ENCODE peak calls at places on chromosomes 2 and 18, in four cellular contexts. One of them, this sample, is unnamed. For H3K9me3, the result is how much of the 10 kb centered on the place peaks cover.

GRCh38 chr2:8679827-8680731 is 1.8 kb upstream of the ID2 start:
- DNase-seq in mammary epithelial cell: no peak
- DNase-seq in ovary: peak
- DNase-seq in CD8-positive, alpha-beta T cell: no peak
- DNase-seq in this sample: no peak

GRCh38 chr2:186757009-186757408 is 63.1 kb downstream of the FAM171B start:
- DNase-seq in CD8-positive, alpha-beta T cell: no peak
- DNase-seq in ovary: no peak
- DNase-seq in mammary epithelial cell: no peak
- DNase-seq in this sample: no peak

GRCh38 chr18:25076980-25077780 is 274.8 kb downstream of the ZNF521 start:
- DNase-seq in mammary epithelial cell: no peak
- DNase-seq in ovary: no peak
- DNase-seq in CD8-positive, alpha-beta T cell: no peak
- DNase-seq in this sample: no peak

GRCh38 chr2:48248251-48248933 is 281.6 kb upstream of the STON1 start:
- DNase-seq in CD8-positive, alpha-beta T cell: no peak
- DNase-seq in mammary epithelial cell: peak
- DNase-seq in ovary: no peak
- DNase-seq in this sample: no peak

GRCh38 chr18:38006541-38006940 is 440.9 kb upstream of the CELF4 start:
- DNase-seq in CD8-positive, alpha-beta T cell: no peak
- DNase-seq in mammary epithelial cell: no peak
- DNase-seq in ovary: no peak
- DNase-seq in this sample: no peak

GRCh38 chr2:142286618-142287017 is 155.8 kb upstream of the LRP1B start:
- DNase-seq in ovary: no peak
- DNase-seq in CD8-positive, alpha-beta T cell: no peak
- DNase-seq in mammary epithelial cell: peak
- DNase-seq in this sample: no peak

GRCh38 chr2:120619579-120619978 is 116.1 kb upstream of the GLI2 start:
- DNase-seq in mammary epithelial cell: no peak
- DNase-seq in CD8-positive, alpha-beta T cell: no peak
- DNase-seq in ovary: no peak
- DNase-seq in this sample: no peak

GRCh38 chr2:102185347-102185746 is 1.5 kb upstream of the IL1RL2 start:
- DNase-seq in mammary epithelial cell: no peak
- DNase-seq in CD8-positive, alpha-beta T cell: no peak
- DNase-seq in ovary: no peak
- DNase-seq in this sample: no peak

GRCh38 chr18:11246883-11247282 is 97.5 kb upstream of the PIEZO2 start:
- DNase-seq in ovary: no peak
- DNase-seq in CD8-positive, alpha-beta T cell: no peak
- DNase-seq in mammary epithelial cell: no peak
- DNase-seq in this sample: no peak

GRCh38 chr2:54471221-54471711 is 15.1 kb downstream of the SPTBN1 start:
- DNase-seq in CD8-positive, alpha-beta T cell: no peak
- DNase-seq in mammary epithelial cell: peak
- DNase-seq in ovary: no peak
- DNase-seq in this sample: no peak

GRCh38 chr2:128423788-128424165 is 105.1 kb upstream of the HS6ST1 start:
- DNase-seq in mammary epithelial cell: no peak
- DNase-seq in CD8-positive, alpha-beta T cell: peak
- DNase-seq in ovary: no peak
- DNase-seq in this sample: no peak

GRCh38 chr2:151851761-151852160 is 23.5 kb upstream of the ARL5A start:
- DNase-seq in CD8-positive, alpha-beta T cell: no peak
- DNase-seq in mammary epithelial cell: no peak
- DNase-seq in ovary: no peak
- DNase-seq in this sample: no peak

GRCh38 chr2:12723741-12724463 is 7.2 kb downstream of the TRIB2 start:
- DNase-seq in mammary epithelial cell: no peak
- DNase-seq in ovary: no peak
- DNase-seq in CD8-positive, alpha-beta T cell: no peak
- DNase-seq in this sample: no peak

GRCh38 chr2:41782306-41783158 is 265.3 kb upstream of the PKDCC start:
- DNase-seq in mammary epithelial cell: peak
- DNase-seq in ovary: peak
- DNase-seq in CD8-positive, alpha-beta T cell: peak
- DNase-seq in this sample: no peak

GRCh38 chr18:12403601-12404506 is 3.9 kb upstream of the PRELID3A start:
- DNase-seq in mammary epithelial cell: peak
- DNase-seq in ovary: no peak
- DNase-seq in CD8-positive, alpha-beta T cell: no peak
- DNase-seq in this sample: no peak

GRCh38 chr2:200288670-200289429 is 17.6 kb upstream of the SPATS2L start:
- DNase-seq in CD8-positive, alpha-beta T cell: no peak
- DNase-seq in mammary epithelial cell: peak
- DNase-seq in ovary: no peak
- DNase-seq in this sample: no peak

GRCh38 chr2:61534926-61535325 is 3.2 kb downstream of the XPO1 start:
- DNase-seq in ovary: no peak
- DNase-seq in CD8-positive, alpha-beta T cell: no peak
- DNase-seq in mammary epithelial cell: no peak
- DNase-seq in this sample: no peak

GRCh38 chr2:43894743-43895142 is 56.0 kb downstream of the ABCG8 start:
- DNase-seq in CD8-positive, alpha-beta T cell: no peak
- DNase-seq in mammary epithelial cell: no peak
- DNase-seq in ovary: no peak
- DNase-seq in this sample: no peak

GRCh38 chr18:30499721-30500120 is 542.8 kb downstream of the DSC3 start:
- DNase-seq in ovary: no peak
- DNase-seq in CD8-positive, alpha-beta T cell: no peak
- DNase-seq in mammary epithelial cell: no peak
- DNase-seq in this sample: no peak

GRCh38 chr2:101679037-101679726 is 18.3 kb upstream of the MAP4K4 start:
- DNase-seq in ovary: no peak
- DNase-seq in CD8-positive, alpha-beta T cell: no peak
- DNase-seq in mammary epithelial cell: peak
- DNase-seq in this sample: no peak

GRCh38 chr2:239376942-239377531 is 23.8 kb downstream of the HDAC4 start:
- DNase-seq in ovary: peak
- DNase-seq in mammary epithelial cell: no peak
- DNase-seq in CD8-positive, alpha-beta T cell: no peak
- DNase-seq in this sample: no peak

GRCh38 chr2:19362094-19362649 is 3.7 kb upstream of the OSR1 start:
- DNase-seq in mammary epithelial cell: peak
- DNase-seq in ovary: no peak
- DNase-seq in CD8-positive, alpha-beta T cell: no peak
- DNase-seq in this sample: no peak

GRCh38 chr2:20421988-20422678 is 24.7 kb upstream of the RHOB start:
- DNase-seq in ovary: peak
- DNase-seq in CD8-positive, alpha-beta T cell: peak
- DNase-seq in mammary epithelial cell: peak
- DNase-seq in this sample: no peak

GRCh38 chr2:60945341-60945740 is 64.0 kb downstream of the REL start:
- DNase-seq in CD8-positive, alpha-beta T cell: no peak
- DNase-seq in ovary: no peak
- DNase-seq in mammary epithelial cell: no peak
- DNase-seq in this sample: no peak

GRCh38 chr2:76252704-76253103 is 542.0 kb upstream of the GCFC2 start:
- DNase-seq in CD8-positive, alpha-beta T cell: no peak
- DNase-seq in ovary: no peak
- DNase-seq in mammary epithelial cell: no peak
- DNase-seq in this sample: no peak

GRCh38 chr2:158667969-158668368 is 127.1 kb upstream of the DAPL1 start:
- DNase-seq in ovary: no peak
- DNase-seq in mammary epithelial cell: no peak
- DNase-seq in CD8-positive, alpha-beta T cell: no peak
- DNase-seq in this sample: no peak

GRCh38 chr18:67468038-67468437 is 48.5 kb downstream of the DSEL start:
- DNase-seq in CD8-positive, alpha-beta T cell: no peak
- DNase-seq in mammary epithelial cell: no peak
- DNase-seq in ovary: no peak
- DNase-seq in this sample: no peak

GRCh38 chr2:31525876-31526275 is 54.9 kb downstream of the SRD5A2 start:
- DNase-seq in ovary: no peak
- DNase-seq in CD8-positive, alpha-beta T cell: no peak
- DNase-seq in mammary epithelial cell: no peak
- DNase-seq in this sample: no peak

GRCh38 chr2:61718965-61719364 is 134.9 kb downstream of the FAM161A start:
- DNase-seq in ovary: no peak
- DNase-seq in CD8-positive, alpha-beta T cell: no peak
- DNase-seq in mammary epithelial cell: no peak
- DNase-seq in this sample: no peak

GRCh38 chr2:19228720-19229119 is 129.7 kb downstream of the OSR1 start:
- DNase-seq in mammary epithelial cell: peak
- DNase-seq in ovary: no peak
- DNase-seq in CD8-positive, alpha-beta T cell: no peak
- DNase-seq in this sample: no peak

GRCh38 chr2:173831312-173832229 is 133.6 kb downstream of the SP3 start:
- DNase-seq in ovary: peak
- DNase-seq in CD8-positive, alpha-beta T cell: no peak
- DNase-seq in mammary epithelial cell: no peak
- DNase-seq in this sample: no peak

GRCh38 chr2:12106440-12107080 is 360.1 kb downstream of the LPIN1 start:
- DNase-seq in ovary: peak
- DNase-seq in CD8-positive, alpha-beta T cell: no peak
- DNase-seq in mammary epithelial cell: peak
- DNase-seq in this sample: no peak

GRCh38 chr18:34947711-34948125 is 93.5 kb upstream of the MAPRE2 start:
- DNase-seq in mammary epithelial cell: peak
- DNase-seq in CD8-positive, alpha-beta T cell: no peak
- DNase-seq in ovary: no peak
- DNase-seq in this sample: no peak

GRCh38 chr18:26516964-26517363 is 31.4 kb downstream of the KCTD1 start:
- DNase-seq in CD8-positive, alpha-beta T cell: no peak
- DNase-seq in ovary: no peak
- DNase-seq in mammary epithelial cell: no peak
- DNase-seq in this sample: no peak

GRCh38 chr2:233915133-233915532 is 2.0 kb upstream of the TRPM8 start:
- DNase-seq in mammary epithelial cell: no peak
- DNase-seq in ovary: no peak
- DNase-seq in CD8-positive, alpha-beta T cell: no peak
- DNase-seq in this sample: no peak
- H3K9me3 ChIP-seq in mammary epithelial cell: under half
- H3K9me3 ChIP-seq in ovary: under half
- H3K9me3 ChIP-seq in CD8-positive, alpha-beta T cell: under half
- H3K9me3 ChIP-seq in this sample: under half

DNA sequence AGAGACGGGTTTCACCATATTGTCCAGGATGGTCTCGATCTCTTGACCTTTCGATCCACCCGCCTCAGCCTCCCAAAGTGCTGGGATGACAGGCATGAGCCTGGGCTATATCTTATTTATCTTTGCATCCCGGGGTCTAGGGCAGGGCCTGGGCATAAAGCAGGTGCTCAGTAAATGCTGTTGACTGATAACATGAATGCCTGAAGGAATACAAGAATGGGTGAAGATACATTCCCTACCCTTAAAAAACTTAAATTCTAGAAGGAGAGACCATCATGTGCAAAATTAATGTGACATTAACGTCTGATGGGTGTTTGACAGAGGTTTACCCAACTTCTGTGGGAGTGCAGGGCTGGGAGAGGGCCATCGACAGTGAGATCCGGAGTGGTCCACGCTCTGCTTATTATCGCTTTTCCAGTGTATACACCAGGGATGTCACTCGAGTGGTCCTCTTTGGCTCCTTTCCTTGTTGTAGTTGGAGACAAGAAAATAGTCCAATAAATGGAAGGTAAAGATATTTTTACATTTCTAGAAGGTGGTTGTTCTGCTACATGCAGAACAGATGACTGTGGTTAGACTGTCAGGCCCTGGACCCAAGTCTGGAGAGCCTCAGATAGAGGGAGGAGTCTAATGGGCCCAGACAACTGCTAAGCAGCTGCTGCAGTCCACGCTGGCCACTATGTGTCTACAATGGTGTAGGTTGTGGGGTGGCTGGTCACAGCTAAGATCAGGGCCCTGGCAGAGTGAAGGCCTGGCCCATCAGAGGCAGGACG is 131.7 kb downstream of the MYCN start:
- DNase-seq in CD8-positive, alpha-beta T cell: no peak
- DNase-seq in ovary: no peak
- DNase-seq in mammary epithelial cell: no peak
- DNase-seq in this sample: no peak
- H3K9me3 ChIP-seq in CD8-positive, alpha-beta T cell: under half
- H3K9me3 ChIP-seq in ovary: under half
- H3K9me3 ChIP-seq in mammary epithelial cell: under half
- H3K9me3 ChIP-seq in this sample: under half

GRCh38 chr2:172580544-172580943 is 24.7 kb downstream of the PDK1 start:
- DNase-seq in CD8-positive, alpha-beta T cell: no peak
- DNase-seq in ovary: no peak
- DNase-seq in mammary epithelial cell: no peak
- DNase-seq in this sample: no peak
- H3K9me3 ChIP-seq in CD8-positive, alpha-beta T cell: under half
- H3K9me3 ChIP-seq in ovary: under half
- H3K9me3 ChIP-seq in mammary epithelial cell: under half
- H3K9me3 ChIP-seq in this sample: under half

GRCh38 chr18:71242981-71243380 is 954.1 kb downstream of the SOCS6 start:
- DNase-seq in ovary: no peak
- DNase-seq in mammary epithelial cell: no peak
- DNase-seq in CD8-positive, alpha-beta T cell: no peak
- DNase-seq in this sample: no peak
- H3K9me3 ChIP-seq in ovary: under half
- H3K9me3 ChIP-seq in mammary epithelial cell: under half
- H3K9me3 ChIP-seq in CD8-positive, alpha-beta T cell: under half
- H3K9me3 ChIP-seq in this sample: under half

DNA sequence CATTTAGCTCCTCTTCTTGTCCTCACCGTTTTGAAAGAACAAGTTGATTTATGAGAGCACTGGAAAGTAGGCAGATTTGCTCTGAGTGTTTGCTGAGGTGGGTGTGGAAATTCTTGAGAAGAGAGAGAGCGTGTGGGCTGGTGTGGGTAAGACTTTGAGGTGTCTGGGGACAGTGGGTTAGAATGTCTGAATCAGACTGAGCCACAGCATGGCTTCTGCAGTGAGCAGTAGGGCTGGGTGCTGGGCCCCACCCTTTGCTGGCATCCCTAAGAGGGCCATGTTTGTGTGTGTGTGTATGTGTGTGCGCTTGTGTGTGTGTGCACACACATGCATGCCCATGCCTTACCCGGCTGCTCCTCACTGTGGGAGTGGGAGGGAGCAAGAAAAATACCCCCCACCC is 63.7 kb downstream of the COPS8 start:
- DNase-seq in CD8-positive, alpha-beta T cell: no peak
- DNase-seq in ovary: no peak
- DNase-seq in mammary epithelial cell: no peak
- DNase-seq in this sample: no peak
- H3K9me3 ChIP-seq in CD8-positive, alpha-beta T cell: under half
- H3K9me3 ChIP-seq in ovary: under half
- H3K9me3 ChIP-seq in mammary epithelial cell: under half
- H3K9me3 ChIP-seq in this sample: under half

DNA sequence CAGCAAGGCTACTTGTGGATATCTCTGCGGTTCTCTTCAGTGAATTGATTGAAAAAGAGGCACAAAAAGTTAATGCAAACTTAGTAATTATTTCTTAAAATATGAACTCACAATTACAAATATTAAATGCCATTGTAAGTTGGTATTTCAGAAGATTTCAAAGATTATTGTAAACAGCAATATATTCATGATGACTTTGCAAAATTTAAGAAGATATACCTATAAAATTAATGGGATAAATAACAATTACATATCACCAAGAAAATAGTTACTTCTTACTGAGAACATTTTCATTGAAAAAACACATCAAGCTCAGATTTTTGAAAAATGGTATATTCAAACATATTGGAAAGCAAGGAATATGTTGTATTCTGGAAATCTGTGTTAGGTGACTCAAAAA is 482.0 kb upstream of the LRRTM1 start:
- DNase-seq in mammary epithelial cell: no peak
- DNase-seq in ovary: no peak
- DNase-seq in CD8-positive, alpha-beta T cell: no peak
- DNase-seq in this sample: no peak
- H3K9me3 ChIP-seq in mammary epithelial cell: under half
- H3K9me3 ChIP-seq in ovary: under half
- H3K9me3 ChIP-seq in CD8-positive, alpha-beta T cell: under half
- H3K9me3 ChIP-seq in this sample: under half

This sample was measured in T-helper 17 cell.